ENCODE peak calls at places on chromosomes 12 and 14, in seven cellular contexts. N is HFF-Myc; P is heart right ventricle; U is kidney; Y is CD8-positive, alpha-beta T cell; O is RWPE1; J is pancreas. M is an unnamed sample.

GRCh38 chr14:105294142-105294597 is 6.6 kb downstream of the BRF1 start:
- DNase-seq in U (peak), O (no peak), Y (peak), N (no peak), J (no peak), P (peak), M (no peak)

GRCh38 chr12:459430-460258 is at the start of gene B4GALNT3:
- DNase-seq in J (peak), N (no peak), Y (peak), O (peak), P (peak), U (peak), M (peak)

GRCh38 chr12:6450869-6451347 is 934 bp upstream of the TAPBPL start:
- DNase-seq in O (no peak), N (no peak), Y (no peak), U (no peak), P (no peak), J (no peak), M (no peak)

GRCh38 chr14:64763801-64764511 is 59.7 kb downstream of the PLEKHG3 start:
- DNase-seq in N (no peak), P (no peak), Y (no peak), J (no peak), O (no peak), U (peak), M (no peak)

GRCh38 chr12:32296541-32296940 is 102.8 kb upstream of the FGD4 start:
- DNase-seq in P (no peak), N (no peak), J (peak), U (no peak), Y (no peak), O (no peak), M (no peak)

GRCh38 chr12:95326450-95326849 is 108.8 kb downstream of the VEZT start:
- DNase-seq in Y (no peak), U (no peak), N (no peak), P (no peak), J (no peak), O (no peak), M (no peak)

GRCh38 chr12:4269279-4269991 is 4.1 kb upstream of the CCND2 start:
- DNase-seq in J (peak), Y (peak), O (peak), N (no peak), U (peak), P (peak), M (peak)

GRCh38 chr12:2256453-2256852 is 203.7 kb downstream of the CACNA1C start:
- DNase-seq in P (no peak), O (no peak), J (no peak), N (no peak), U (no peak), Y (no peak), M (no peak)

GRCh38 chr12:111458773-111459172 is 53.0 kb downstream of the SH2B3 start:
- DNase-seq in P (no peak), N (no peak), O (no peak), Y (no peak), J (no peak), U (no peak), M (no peak)

GRCh38 chr12:121903202-121903601 is 14.6 kb downstream of the PSMD9 start:
- DNase-seq in U (no peak), O (no peak), P (no peak), N (no peak), Y (no peak), J (no peak), M (no peak)

GRCh38 chr12:105852496-105852895 is 286.3 kb downstream of the NUAK1 start:
- DNase-seq in J (no peak), P (no peak), U (no peak), N (no peak), Y (no peak), O (no peak), M (no peak)

GRCh38 chr14:104706733-104707628 is 17.0 kb upstream of the ADSS1 start:
- DNase-seq in J (no peak), O (no peak), U (no peak), Y (no peak), P (no peak), N (no peak), M (no peak)

GRCh38 chr14:61549425-61549824 is 145.9 kb upstream of the HIF1A start:
- DNase-seq in Y (no peak), P (no peak), O (no peak), U (no peak), J (no peak), N (no peak), M (no peak)

GRCh38 chr14:59475709-59476108 is 8.5 kb downstream of the L3HYPDH start:
- DNase-seq in U (no peak), J (no peak), N (no peak), Y (no peak), O (no peak), P (no peak), M (no peak)

GRCh38 chr14:21498540-21499526 is 12.3 kb downstream of the METTL3 start:
- DNase-seq in N (peak), Y (no peak), O (peak), U (no peak), J (no peak), P (no peak), M (no peak)

GRCh38 chr12:60212159-60213000 is 616.6 kb downstream of the SLC16A7 start:
- DNase-seq in Y (no peak), J (no peak), N (no peak), O (no peak), U (no peak), P (no peak), M (no peak)

GRCh38 chr14:100117647-100118376 is 41.6 kb downstream of the DEGS2 start:
- DNase-seq in P (no peak), J (no peak), Y (no peak), O (no peak), N (no peak), U (peak), M (no peak)

GRCh38 chr12:108060054-108060453 is 69.0 kb upstream of the WSCD2 start:
- DNase-seq in U (no peak), J (no peak), O (no peak), P (no peak), Y (no peak), N (no peak), M (no peak)

GRCh38 chr12:58487280-58488141 is 432.8 kb downstream of the LRIG3 start:
- DNase-seq in N (no peak), J (no peak), O (no peak), U (no peak), Y (no peak), P (no peak), M (no peak)

GRCh38 chr12:106879612-106880011 is 76.1 kb upstream of the TMEM263 start:
- DNase-seq in Y (no peak), O (no peak), U (no peak), P (no peak), N (no peak), J (no peak), M (no peak)

GRCh38 chr12:27434673-27435565 is 11.6 kb upstream of the SMCO2 start:
- DNase-seq in O (peak), J (peak), N (no peak), U (no peak), P (no peak), Y (peak), M (no peak)

GRCh38 chr12:53065470-53065869 is 13.7 kb downstream of the SPRYD3 start:
- DNase-seq in J (peak), Y (no peak), O (no peak), P (no peak), N (no peak), U (peak), M (no peak)

GRCh38 chr12:84950971-84951546 is 38.5 kb upstream of the SLC6A15 start:
- DNase-seq in N (no peak), J (no peak), O (no peak), P (no peak), Y (no peak), U (no peak), M (no peak)

GRCh38 chr12:13343380-13343779 is 146.9 kb downstream of the EMP1 start:
- DNase-seq in U (no peak), O (peak), N (no peak), Y (no peak), P (no peak), J (no peak), M (no peak)

GRCh38 chr14:79473676-79474075 is 737.6 kb downstream of the DIO2 start:
- DNase-seq in P (no peak), J (no peak), U (no peak), N (no peak), Y (no peak), O (no peak), M (no peak)
- TF ChIP-seq CTCF in P (no peak), J (no peak), U (no peak), N (no peak), Y (no peak), O (no peak), M (no peak)

GRCh38 chr12:92145731-92146496 is at the start of gene BTG1:
- DNase-seq in Y (peak), P (peak), N (peak), J (peak), U (peak), O (peak), M (peak)
- TF ChIP-seq CTCF in Y (no peak), P (no peak), N (no peak), J (no peak), U (no peak), O (no peak), M (no peak)

GRCh38 chr12:130504836-130505175 is 167.1 kb downstream of the PIWIL1 start:
- DNase-seq in U (no peak), J (no peak), P (no peak), N (no peak), O (no peak), Y (no peak), M (no peak)
- TF ChIP-seq CTCF in U (no peak), J (no peak), P (no peak), N (no peak), O (no peak), Y (no peak), M (no peak)

GRCh38 chr14:76870146-76870545 is 43.9 kb downstream of the LRRC74A start:
- DNase-seq in U (no peak), P (no peak), O (no peak), N (no peak), J (no peak), Y (no peak), M (no peak)
- TF ChIP-seq CTCF in U (no peak), P (no peak), O (peak), N (peak), J (no peak), Y (no peak), M (peak)

DNA sequence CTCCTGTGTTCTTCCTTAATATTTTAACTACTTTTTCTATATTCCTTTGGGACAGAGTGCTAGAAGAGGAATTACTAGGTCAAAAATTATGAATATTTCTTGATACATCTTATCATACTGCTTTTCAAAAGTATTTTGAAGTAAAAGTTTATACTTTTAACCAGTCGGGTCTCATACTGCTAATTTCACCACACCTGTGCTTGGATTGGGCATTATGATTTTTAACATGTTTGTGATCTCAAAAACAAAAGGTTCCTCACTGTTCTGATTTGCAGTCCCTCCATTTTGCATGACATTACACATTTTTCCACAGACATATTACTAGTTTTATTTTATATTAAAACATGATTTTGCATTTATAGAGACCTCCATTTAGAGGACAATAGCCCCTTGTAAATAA is 32.9 kb downstream of the MRPL42 start:
- DNase-seq in O (no peak), Y (no peak), J (no peak), N (no peak), P (no peak), U (no peak), M (no peak)
- TF ChIP-seq CTCF in O (no peak), Y (no peak), J (no peak), N (no peak), P (no peak), U (no peak), M (no peak)

M was measured in mesothelial cell of epicardium.